ENCODE peak calls at places on chromosomes 7 and 10, in four cellular contexts. R is choroid plexus epithelial cell, F is colonic mucosa, P is dorsolateral prefrontal cortex. L is an unnamed sample.

GRCh38 chr7:147419001-147419400 is 1171.6 kb upstream of the C7orf33 start:
- DNase-seq in R (peak; percentile 43), F (no peak), P (no peak), L (no peak)

GRCh38 chr10:84743483-84743882 is 415.1 kb downstream of the CCSER2 start:
- DNase-seq in R (peak; percentile 21), F (no peak), P (no peak), L (no peak)

GRCh38 chr7:116588225-116588624 is 63.4 kb downstream of the CAV1 start:
- DNase-seq in R (peak; percentile 77), F (no peak), P (no peak), L (peak; percentile 73)

GRCh38 chr10:6046458-6047325 is 15.5 kb downstream of the IL2RA start:
- DNase-seq in R (no peak), F (peak; percentile 13), P (no peak), L (no peak)

GRCh38 chr10:103231047-103231551 is 14.6 kb upstream of the RPEL1 start:
- DNase-seq in R (peak; percentile 96), F (no peak), P (no peak), L (peak; percentile 98)

GRCh38 chr10:112374724-112375541 is 1.0 kb downstream of the ACSL5 start:
- DNase-seq in R (no peak), F (peak; percentile 48), P (no peak), L (no peak)

GRCh38 chr10:78524342-78524741 is 490.7 kb downstream of the RPS24 start:
- DNase-seq in R (no peak), F (no peak), P (no peak), L (no peak)

GRCh38 chr7:158362912-158363905 is 224.4 kb downstream of the PTPRN2 start:
- DNase-seq in R (no peak), F (no peak), P (no peak), L (no peak)

GRCh38 chr10:129848571-129849451 is 115.3 kb downstream of the EBF3 start:
- DNase-seq in R (no peak), F (no peak), P (no peak), L (peak; percentile 11)

GRCh38 chr7:18053177-18053928 is 25.7 kb upstream of the PRPS1L1 start:
- DNase-seq in R (no peak), F (no peak), P (no peak), L (peak; percentile 7)

GRCh38 chr7:124652237-124652636 is 113.4 kb downstream of the GPR37 start:
- DNase-seq in R (peak; percentile 23), F (no peak), P (no peak), L (no peak)

GRCh38 chr10:30645340-30645827 is 15.8 kb upstream of the LYZL2 start:
- DNase-seq in R (peak; percentile 55), F (no peak), P (no peak), L (peak; percentile 37)

GRCh38 chr7:12458520-12459131 is 55.0 kb upstream of the VWDE start:
- DNase-seq in R (peak; percentile 73), F (no peak), P (no peak), L (peak; percentile 53)

GRCh38 chr7:46486264-46487206 is 565.5 kb upstream of the IGFBP3 start:
- DNase-seq in R (peak; percentile 84), F (peak; percentile 40), P (no peak), L (peak; percentile 86)

GRCh38 chr7:960269-960871 is 5.9 kb upstream of the ADAP1 start:
- DNase-seq in R (no peak), F (no peak), P (no peak), L (no peak)

GRCh38 chr7:84219310-84219709 is 24.7 kb upstream of the SEMA3A start:
- DNase-seq in R (no peak), F (no peak), P (no peak), L (no peak)

GRCh38 chr7:28708458-28708951 is 249.6 kb downstream of the TRIL start:
- DNase-seq in R (no peak), F (no peak), P (no peak), L (peak; percentile 15)

GRCh38 chr10:80945267-80945880 is 407.7 kb downstream of the SH2D4B start:
- DNase-seq in R (no peak), F (no peak), P (no peak), L (no peak)

GRCh38 chr7:101400751-101401150 is 38.1 kb downstream of the COL26A1 start:
- DNase-seq in R (no peak), F (no peak), P (no peak), L (no peak)

GRCh38 chr10:101229275-101230184 is at the start of gene LBX1:
- DNase-seq in R (no peak), F (no peak), P (no peak), L (no peak)

GRCh38 chr7:36640682-36641081 is 83.6 kb downstream of the AOAH start:
- DNase-seq in R (no peak), F (no peak), P (no peak), L (no peak)

GRCh38 chr10:13505040-13505680 is 23.7 kb downstream of the BEND7 start:
- DNase-seq in R (no peak), F (no peak), P (no peak), L (no peak)

GRCh38 chr7:102953421-102953820 is 40.6 kb downstream of the LRRC17 start:
- DNase-seq in R (no peak), F (no peak), P (no peak), L (no peak)

GRCh38 chr10:19111501-19112267 is 63.1 kb downstream of the MALRD1 start:
- DNase-seq in R (no peak), F (no peak), P (no peak), L (peak; percentile 1)

GRCh38 chr7:101743995-101744360 is 73.4 kb upstream of the CUX1 start:
- DNase-seq in R (no peak), F (peak; percentile 33), P (no peak), L (no peak)

GRCh38 chr10:33157108-33157507 is 177.4 kb downstream of the NRP1 start:
- DNase-seq in R (peak; percentile 74), F (no peak), P (no peak), L (peak; percentile 80)

GRCh38 chr10:84695983-84696382 is 367.6 kb downstream of the CCSER2 start:
- DNase-seq in R (no peak), F (no peak), P (no peak), L (no peak)

GRCh38 chr10:7378602-7379403 is 32.0 kb downstream of the SFMBT2 start:
- DNase-seq in R (no peak), F (no peak), P (no peak), L (no peak)

GRCh38 chr7:112668561-112668960 is 121.6 kb downstream of the TMEM168 start:
- DNase-seq in R (no peak), F (no peak), P (no peak), L (no peak)

GRCh38 chr10:57018452-57018851 is 657.4 kb upstream of the ZWINT start:
- DNase-seq in R (no peak), F (no peak), P (no peak), L (no peak)

GRCh38 chr10:49183596-49184542 is 4.3 kb downstream of the TMEM273 start:
- DNase-seq in R (no peak), F (peak; percentile 17), P (no peak), L (no peak)

GRCh38 chr7:41702635-41703371 is at the start of gene INHBA:
- DNase-seq in R (peak; percentile 80), F (no peak), P (no peak), L (peak; percentile 94)

GRCh38 chr7:41701068-41701467 is 1.8 kb downstream of the INHBA start:
- DNase-seq in R (no peak), F (no peak), P (no peak), L (no peak)

GRCh38 chr7:41699532-41699931 is 3.4 kb downstream of the INHBA start:
- DNase-seq in R (peak; percentile 64), F (no peak), P (no peak), L (peak; percentile 51)

GRCh38 chr7:41700044-41700471 is 2.8 kb downstream of the INHBA start:
- DNase-seq in R (no peak), F (no peak), P (no peak), L (no peak)

DNA sequence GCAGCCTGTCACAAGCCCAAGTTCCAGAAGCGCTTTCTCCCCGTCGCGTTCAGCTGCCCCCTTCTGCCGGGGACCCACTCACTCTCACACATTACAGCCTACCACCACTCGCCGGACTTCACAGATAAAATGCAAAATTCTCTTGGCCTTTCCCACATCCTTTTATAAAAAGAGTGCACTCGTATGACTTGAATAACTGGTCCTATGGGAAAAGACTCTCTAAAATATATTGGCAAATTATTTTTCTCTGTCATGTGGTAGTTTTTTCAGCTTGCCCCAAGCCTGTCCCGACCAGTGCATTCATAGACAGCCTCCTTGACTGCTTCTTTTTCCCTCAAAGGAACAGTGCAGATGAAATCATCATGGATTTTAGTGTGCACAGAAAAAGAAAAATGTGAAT is 1.3 kb downstream of the INHBA start:
- DNase-seq in R (no peak), F (no peak), P (no peak), L (peak; percentile 38)
- H3K4me3 ChIP-seq in R (peak overlapping the region; percentile 45), F (no peak overlapping the region), P (no peak overlapping the region), L (peak overlapping the region; percentile 86)

GRCh38 chr7:92697414-92697813 is 107.2 kb upstream of the FAM133B start:
- DNase-seq in R (peak; percentile 30), F (no peak), P (no peak), L (no peak)
- H3K4me3 ChIP-seq in R (no peak overlapping the region), F (no peak overlapping the region), P (no peak overlapping the region), L (no peak overlapping the region)

GRCh38 chr10:28381465-28381864 is 78.6 kb upstream of the MPP7 start:
- DNase-seq in R (peak; percentile 7), F (no peak), P (no peak), L (no peak)
- H3K4me3 ChIP-seq in R (no peak overlapping the region), F (no peak overlapping the region), P (no peak overlapping the region), L (no peak overlapping the region)

GRCh38 chr7:150323682-150324365 is 479 bp upstream of the ACTR3C start:
- DNase-seq in R (peak; percentile 17), F (peak; percentile 68), P (no peak), L (no peak)

GRCh38 chr7:150324366-150324961 is 1.1 kb upstream of the ACTR3C start:
- DNase-seq in R (peak; percentile 55), F (peak; percentile 69), P (no peak), L (no peak)

GRCh38 chr7:150321788-150322113 is 1.4 kb upstream of the LRRC61 start:
- DNase-seq in R (no peak), F (no peak), P (no peak), L (no peak)

GRCh38 chr7:150322114-150322832 is 882 bp upstream of the LRRC61 start:
- DNase-seq in R (no peak), F (peak; percentile 27), P (no peak), L (no peak)

DNA sequence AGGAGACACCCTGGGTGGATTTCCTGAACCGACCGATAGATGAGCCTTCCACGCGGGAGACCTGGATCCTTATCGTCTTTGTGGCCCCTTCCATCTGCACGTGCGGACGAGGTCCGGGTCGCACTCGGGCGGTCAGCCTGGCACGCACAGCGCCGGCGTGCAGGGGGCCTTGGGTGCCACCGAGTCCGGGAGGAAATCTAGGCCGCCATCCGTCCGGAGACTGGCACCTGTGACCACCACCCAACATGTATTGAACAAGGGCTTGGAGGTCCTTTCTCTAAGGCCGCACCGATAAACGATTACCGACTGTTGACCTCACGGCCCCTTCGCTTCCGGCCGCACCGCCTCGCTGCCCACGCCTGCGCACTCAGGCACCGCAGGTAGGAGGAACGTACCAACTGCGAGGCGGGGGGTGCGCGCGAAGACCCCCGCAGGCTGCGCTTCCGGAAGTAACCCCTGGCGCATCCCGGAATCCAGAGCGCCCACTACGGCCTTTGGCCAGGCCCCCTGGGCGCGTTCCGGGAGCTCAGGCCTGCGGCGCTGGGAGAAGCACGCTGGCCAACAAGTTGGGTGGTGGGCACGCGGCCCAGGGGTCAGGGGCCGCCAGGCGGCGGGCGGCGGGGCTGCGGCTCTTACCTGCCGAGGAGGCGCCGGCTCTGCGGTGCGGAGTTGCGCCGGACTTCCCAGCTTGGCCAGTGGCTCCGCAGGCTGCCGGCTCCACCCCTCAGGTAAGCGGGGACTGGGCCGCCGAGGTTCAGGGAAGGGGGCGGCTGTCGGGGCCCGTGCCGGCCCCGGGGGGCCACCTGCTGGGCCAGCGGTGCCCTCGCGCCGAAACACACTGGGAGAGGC is at the start of the genes ACTR3C and LRRC61:
- DNase-seq in R (peak; percentile 15), F (peak; percentile 73), P (no peak), L (no peak)
- H3K4me3 ChIP-seq in R (peak within 1 kb of the TSS; percentile 66), F (peak within 1 kb of the TSS; percentile 74), P (peak within 1 kb of the TSS; percentile 72), L (no peak within 1 kb of the TSS)

L was measured in fibroblast of the aortic adventitia.